ENCODE peak calls at places on chromosome 6, in six cellular contexts. S, G, O, K, H and E are unnamed samples.

GRCh38 chr6:160265869-160266476 is 7.4 kb upstream of the SLC22A2 start:
- DNase-seq in O (no peak), S (no peak), G (no peak), K (no peak), H (no peak), E (no peak)

GRCh38 chr6:150876598-150876997 is 11.1 kb downstream of the MTHFD1L start:
- DNase-seq in O (no peak), K (peak), S (peak), G (no peak), H (no peak), E (no peak)

GRCh38 chr6:106631356-106631755 is 2.0 kb downstream of the QRSL1 start:
- DNase-seq in O (no peak), G (no peak), S (no peak), H (no peak), K (no peak), E (no peak)

GRCh38 chr6:69825904-69826303 is 29.1 kb upstream of the LMBRD1 start:
- DNase-seq in O (no peak), K (no peak), S (no peak), H (no peak), G (no peak), E (no peak)

GRCh38 chr6:51934098-51934497 is 153.3 kb downstream of the PKHD1 start:
- DNase-seq in G (no peak), O (no peak), S (no peak), H (no peak), K (no peak), E (no peak)

GRCh38 chr6:53906842-53907241 is 112.0 kb downstream of the LRRC1 start:
- DNase-seq in H (peak), G (peak), S (no peak), O (no peak), K (no peak), E (no peak)

GRCh38 chr6:133892444-133893323 is 3.8 kb downstream of the TCF21 start:
- DNase-seq in O (no peak), G (no peak), S (no peak), H (no peak), K (no peak), E (no peak)

GRCh38 chr6:162450358-162450757 is 277.2 kb downstream of the PRKN start:
- DNase-seq in K (no peak), S (no peak), G (no peak), O (no peak), H (no peak), E (no peak)

GRCh38 chr6:145968051-145968450 is 3.9 kb upstream of the SHPRH start:
- DNase-seq in O (no peak), H (no peak), K (no peak), G (no peak), S (no peak), E (no peak)

GRCh38 chr6:148445620-148446019 is 103.0 kb downstream of the SASH1 start:
- DNase-seq in S (no peak), H (no peak), K (no peak), O (no peak), G (no peak), E (no peak)

GRCh38 chr6:2378046-2378657 is 132.7 kb upstream of the GMDS start:
- DNase-seq in K (no peak), O (no peak), S (no peak), G (no peak), H (no peak), E (no peak)

GRCh38 chr6:23228439-23229024 is 659.2 kb downstream of the HDGFL1 start:
- DNase-seq in H (no peak), S (no peak), K (no peak), G (no peak), O (no peak), E (no peak)

GRCh38 chr6:87589693-87590416 is at the start of the genes ORC3 and RARS2:
- DNase-seq in O (peak), H (peak), S (peak), G (peak), K (peak), E (peak)
- TF ChIP-seq POLR2A in O (peak), H (peak), S (peak), G (peak), K (peak), E (peak)

GRCh38 chr6:34338377-34338776 is 54.1 kb downstream of the NUDT3 start:
- DNase-seq in O (no peak), G (no peak), K (no peak), H (no peak), S (no peak), E (no peak)
- TF ChIP-seq POLR2A in O (no peak), G (no peak), K (no peak), H (no peak), S (no peak), E (no peak)

GRCh38 chr6:135305684-135306083 is 124.6 kb downstream of the MYB start:
- DNase-seq in G (no peak), K (no peak), S (no peak), H (no peak), O (no peak), E (no peak)
- TF ChIP-seq POLR2A in G (no peak), K (no peak), S (no peak), H (no peak), O (no peak), E (no peak)

GRCh38 chr6:6610031-6610591 is 21.6 kb downstream of the LY86 start:
- DNase-seq in K (no peak), S (no peak), H (no peak), G (no peak), O (peak), E (no peak)
- TF ChIP-seq POLR2A in K (no peak), S (no peak), H (no peak), G (no peak), O (no peak), E (no peak)

GRCh38 chr6:89145461-89145961 is 344 bp upstream of the PM20D2 start:
- DNase-seq in O (no peak), S (peak), H (no peak), K (no peak), G (no peak), E (no peak)

GRCh38 chr6:89144358-89145041 is 1.4 kb upstream of the PM20D2 start:
- DNase-seq in G (no peak), H (no peak), S (no peak), O (no peak), K (no peak), E (no peak)

GRCh38 chr6:89148016-89148750 is 2.3 kb downstream of the PM20D2 start:
- DNase-seq in H (no peak), G (no peak), O (no peak), K (no peak), S (no peak), E (no peak)

GRCh38 chr6:89146748-89147715 is 1.2 kb downstream of the PM20D2 start:
- DNase-seq in O (no peak), G (no peak), S (peak), H (no peak), K (peak), E (no peak)

GRCh38 chr6:89145962-89146747 is at the start of gene PM20D2:
- DNase-seq in S (peak), G (peak), K (peak), H (peak), O (peak), E (no peak)
- TF ChIP-seq POLR2A in S (peak), G (peak), K (peak), H (no peak), O (no peak), E (no peak)

DNA sequence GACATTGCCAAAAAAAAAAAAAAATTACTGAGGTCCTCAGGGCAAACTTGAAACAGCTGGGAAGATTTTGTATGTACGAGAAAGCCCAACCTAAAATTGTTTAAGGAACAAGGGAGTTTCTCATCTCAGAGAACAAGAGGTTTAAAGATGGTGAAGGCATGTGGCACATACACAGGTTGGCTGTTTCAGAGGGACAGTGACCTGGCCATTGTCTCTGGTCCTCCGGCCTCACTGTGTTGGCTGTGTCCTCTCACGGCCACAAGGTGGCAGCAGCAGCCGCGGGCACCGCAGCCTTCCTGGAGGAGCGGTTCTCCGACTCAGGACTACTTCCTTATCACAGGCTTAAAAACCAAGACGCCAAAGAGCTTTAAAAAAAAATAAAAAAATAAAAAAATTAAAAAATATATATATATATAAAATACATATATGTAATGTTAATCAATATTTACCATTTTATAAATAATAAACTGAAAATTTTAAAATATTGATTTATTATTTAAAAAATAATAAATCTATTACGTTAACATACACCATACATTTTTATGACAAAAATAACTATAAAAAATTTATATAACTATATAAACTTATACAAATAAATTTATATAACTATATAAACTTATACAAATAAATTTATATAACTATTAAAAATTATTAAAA is 52.8 kb downstream of the GTF2H5 start:
- DNase-seq in G (peak), K (peak), S (peak), O (peak), H (peak), E (peak)
- TF ChIP-seq POLR2A in G (no peak), K (no peak), S (no peak), O (no peak), H (no peak), E (no peak)

GRCh38 chr6:26045046-26045938 is 41.9 kb upstream of the HFE start:
- DNase-seq in S (peak), H (peak), G (peak), O (peak), K (peak), E (peak)
- TF ChIP-seq POLR2A in S (peak), H (peak), G (peak), O (peak), K (peak), E (peak)